ENCODE peak calls at places on chromosomes 1 and 21, in nine cellular contexts. One of them, this sample, is unnamed. For H3K36me3, the result is how much of the 10 kb centered on the place peaks cover.

GRCh38 chr1:87867631-87868030 is 539.0 kb downstream of the LMO4 start:
- DNase-seq in SK-N-SH: no peak
- DNase-seq in MM.1S: no peak
- DNase-seq in uterus: no peak
- DNase-seq in ovary: no peak
- DNase-seq in breast epithelium: no peak
- DNase-seq in pancreas: no peak
- DNase-seq in WERI-Rb-1: no peak
- DNase-seq in GM12878: no peak
- DNase-seq in this sample: no peak

GRCh38 chr1:115744876-115745275 is 23.6 kb downstream of the CASQ2 start:
- DNase-seq in GM12878: no peak
- DNase-seq in WERI-Rb-1: no peak
- DNase-seq in uterus: no peak
- DNase-seq in pancreas: no peak
- DNase-seq in SK-N-SH: no peak
- DNase-seq in MM.1S: no peak
- DNase-seq in ovary: no peak
- DNase-seq in breast epithelium: no peak
- DNase-seq in this sample: no peak

GRCh38 chr1:30650038-30650958 is 73.1 kb downstream of the MATN1 start:
- DNase-seq in MM.1S: no peak
- DNase-seq in ovary: no peak
- DNase-seq in GM12878: no peak
- DNase-seq in uterus: peak
- DNase-seq in SK-N-SH: peak
- DNase-seq in WERI-Rb-1: no peak
- DNase-seq in pancreas: no peak
- DNase-seq in breast epithelium: no peak
- DNase-seq in this sample: no peak

GRCh38 chr1:24015226-24016210 is 35.4 kb upstream of the SRSF10 start:
- DNase-seq in GM12878: no peak
- DNase-seq in breast epithelium: no peak
- DNase-seq in ovary: no peak
- DNase-seq in SK-N-SH: no peak
- DNase-seq in uterus: peak
- DNase-seq in pancreas: no peak
- DNase-seq in MM.1S: no peak
- DNase-seq in WERI-Rb-1: no peak
- DNase-seq in this sample: no peak

GRCh38 chr21:42291751-42292562 is 23.3 kb downstream of the TFF3 start:
- DNase-seq in WERI-Rb-1: no peak
- DNase-seq in SK-N-SH: peak
- DNase-seq in MM.1S: no peak
- DNase-seq in pancreas: no peak
- DNase-seq in breast epithelium: no peak
- DNase-seq in uterus: no peak
- DNase-seq in GM12878: no peak
- DNase-seq in ovary: no peak
- DNase-seq in this sample: no peak

GRCh38 chr21:37811711-37812110 is 104.5 kb downstream of the KCNJ6 start:
- DNase-seq in GM12878: no peak
- DNase-seq in MM.1S: no peak
- DNase-seq in pancreas: no peak
- DNase-seq in ovary: no peak
- DNase-seq in uterus: no peak
- DNase-seq in WERI-Rb-1: no peak
- DNase-seq in SK-N-SH: no peak
- DNase-seq in breast epithelium: no peak
- DNase-seq in this sample: no peak

GRCh38 chr1:232641507-232641906 is 11.6 kb upstream of the SIPA1L2 start:
- DNase-seq in WERI-Rb-1: no peak
- DNase-seq in pancreas: no peak
- DNase-seq in MM.1S: no peak
- DNase-seq in uterus: no peak
- DNase-seq in SK-N-SH: no peak
- DNase-seq in GM12878: no peak
- DNase-seq in breast epithelium: no peak
- DNase-seq in ovary: no peak
- DNase-seq in this sample: no peak

GRCh38 chr1:8169364-8170058 is 143.4 kb upstream of the ERRFI1 start:
- DNase-seq in MM.1S: peak
- DNase-seq in GM12878: peak
- DNase-seq in breast epithelium: no peak
- DNase-seq in WERI-Rb-1: peak
- DNase-seq in ovary: peak
- DNase-seq in pancreas: no peak
- DNase-seq in SK-N-SH: peak
- DNase-seq in uterus: peak
- DNase-seq in this sample: peak

GRCh38 chr1:44503625-44504024 is 98.6 kb downstream of the RNF220 start:
- DNase-seq in SK-N-SH: no peak
- DNase-seq in breast epithelium: no peak
- DNase-seq in uterus: no peak
- DNase-seq in MM.1S: no peak
- DNase-seq in WERI-Rb-1: no peak
- DNase-seq in GM12878: no peak
- DNase-seq in ovary: no peak
- DNase-seq in pancreas: no peak
- DNase-seq in this sample: no peak

GRCh38 chr1:44497422-44498170 is 92.5 kb downstream of the RNF220 start:
- DNase-seq in ovary: no peak
- DNase-seq in pancreas: no peak
- DNase-seq in WERI-Rb-1: no peak
- DNase-seq in MM.1S: no peak
- DNase-seq in GM12878: no peak
- DNase-seq in breast epithelium: no peak
- DNase-seq in SK-N-SH: no peak
- DNase-seq in uterus: no peak
- DNase-seq in this sample: no peak

GRCh38 chr1:44501022-44501910 is 96.2 kb downstream of the RNF220 start:
- DNase-seq in uterus: no peak
- DNase-seq in breast epithelium: no peak
- DNase-seq in SK-N-SH: no peak
- DNase-seq in GM12878: no peak
- DNase-seq in WERI-Rb-1: no peak
- DNase-seq in MM.1S: no peak
- DNase-seq in ovary: no peak
- DNase-seq in pancreas: no peak
- DNase-seq in this sample: no peak

GRCh38 chr1:44499306-44499705 is 94.3 kb downstream of the RNF220 start:
- DNase-seq in MM.1S: no peak
- DNase-seq in WERI-Rb-1: no peak
- DNase-seq in pancreas: no peak
- DNase-seq in SK-N-SH: no peak
- DNase-seq in uterus: no peak
- DNase-seq in breast epithelium: no peak
- DNase-seq in ovary: no peak
- DNase-seq in GM12878: no peak
- DNase-seq in this sample: no peak

DNA sequence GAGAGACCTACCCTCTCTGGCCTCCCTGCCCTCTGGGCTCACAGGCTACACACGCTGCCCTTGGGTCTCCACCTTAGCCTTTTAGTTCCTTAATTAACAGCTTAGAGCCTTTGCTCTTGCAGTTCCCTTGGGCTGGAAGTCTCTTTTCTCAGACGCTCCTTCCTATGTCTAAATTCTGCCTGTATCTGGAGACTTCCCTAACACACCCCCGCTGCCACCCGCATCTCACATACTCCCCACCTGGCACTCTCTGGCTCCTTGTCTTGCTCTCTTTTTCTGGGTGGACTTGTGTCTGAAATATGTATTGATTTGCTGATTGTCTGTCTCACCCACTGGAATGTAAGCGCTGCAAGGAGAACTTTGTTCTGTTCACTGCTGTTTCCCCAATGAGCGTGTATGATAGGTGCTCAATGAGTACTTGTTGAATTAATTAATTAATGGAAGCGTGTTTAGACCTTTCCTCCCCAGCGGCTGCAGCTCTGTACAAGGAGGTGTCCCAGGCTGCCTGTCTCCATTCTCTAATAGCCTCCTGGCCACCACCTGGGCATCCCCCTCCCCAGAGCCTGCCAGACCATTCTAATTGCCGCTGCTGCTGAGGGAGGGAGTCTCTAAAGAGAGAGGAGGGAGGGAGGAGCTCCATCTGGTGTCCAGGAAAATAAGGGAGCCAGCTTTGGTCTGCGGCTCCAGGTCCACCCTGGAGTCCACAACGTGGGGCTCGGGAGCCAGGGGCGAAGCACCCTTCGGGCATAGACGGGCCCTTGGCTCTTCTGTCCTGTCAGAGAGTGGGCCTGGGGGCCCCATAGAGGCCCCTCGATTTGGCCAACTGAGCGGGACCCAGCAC is 95.3 kb downstream of the RNF220 start:
- DNase-seq in pancreas: no peak
- DNase-seq in breast epithelium: no peak
- DNase-seq in uterus: no peak
- DNase-seq in SK-N-SH: peak
- DNase-seq in WERI-Rb-1: peak
- DNase-seq in ovary: no peak
- DNase-seq in MM.1S: no peak
- DNase-seq in GM12878: no peak
- DNase-seq in this sample: no peak
- TF ChIP-seq CTCF in pancreas: no peak
- TF ChIP-seq CTCF in breast epithelium: no peak
- TF ChIP-seq CTCF in uterus: peak
- TF ChIP-seq CTCF in SK-N-SH: peak
- TF ChIP-seq CTCF in WERI-Rb-1: peak
- TF ChIP-seq CTCF in ovary: no peak
- TF ChIP-seq CTCF in MM.1S: no peak
- TF ChIP-seq CTCF in GM12878: no peak
- TF ChIP-seq CTCF in this sample: no peak

DNA sequence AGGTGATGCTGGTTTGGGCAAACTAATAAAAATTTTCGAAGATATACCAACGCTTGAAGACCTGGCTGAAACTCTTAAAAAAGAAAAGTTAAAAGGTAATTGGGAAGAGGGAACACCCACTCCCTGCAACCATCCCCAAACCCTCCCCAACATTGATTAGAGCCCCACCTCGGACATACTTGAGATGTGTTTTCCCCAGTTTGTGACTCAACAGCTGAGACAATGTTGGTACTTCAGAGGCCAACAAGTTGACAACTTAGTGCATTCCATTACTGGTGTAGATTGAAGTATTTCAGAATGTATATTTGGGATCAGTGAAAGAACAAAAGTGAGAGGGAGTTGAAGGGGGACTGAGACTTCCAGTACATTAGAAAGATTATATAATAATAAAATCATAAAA is 5.1 kb downstream of the IFI16 start:
- DNase-seq in uterus: no peak
- DNase-seq in MM.1S: no peak
- DNase-seq in pancreas: no peak
- DNase-seq in breast epithelium: no peak
- DNase-seq in SK-N-SH: no peak
- DNase-seq in GM12878: no peak
- DNase-seq in ovary: no peak
- DNase-seq in WERI-Rb-1: no peak
- DNase-seq in this sample: no peak
- H3K4me3 ChIP-seq in uterus: no peak
- H3K4me3 ChIP-seq in MM.1S: no peak
- H3K4me3 ChIP-seq in pancreas: no peak
- H3K4me3 ChIP-seq in breast epithelium: no peak
- H3K4me3 ChIP-seq in SK-N-SH: no peak
- H3K4me3 ChIP-seq in GM12878: peak
- H3K4me3 ChIP-seq in ovary: no peak
- H3K4me3 ChIP-seq in WERI-Rb-1: no peak
- H3K4me3 ChIP-seq in this sample: peak

GRCh38 chr1:228217551-228218344 is 9.9 kb downstream of the OBSCN start:
- DNase-seq in pancreas: no peak
- DNase-seq in MM.1S: peak
- DNase-seq in SK-N-SH: no peak
- DNase-seq in breast epithelium: no peak
- DNase-seq in ovary: no peak
- DNase-seq in WERI-Rb-1: no peak
- DNase-seq in uterus: no peak
- DNase-seq in GM12878: no peak
- DNase-seq in this sample: no peak

GRCh38 chr1:228216371-228217320 is 8.8 kb downstream of the OBSCN start:
- DNase-seq in pancreas: peak
- DNase-seq in MM.1S: no peak
- DNase-seq in WERI-Rb-1: no peak
- DNase-seq in GM12878: no peak
- DNase-seq in ovary: peak
- DNase-seq in uterus: no peak
- DNase-seq in breast epithelium: no peak
- DNase-seq in SK-N-SH: no peak
- DNase-seq in this sample: no peak

GRCh38 chr1:228219245-228219961 is 11.6 kb downstream of the OBSCN start:
- DNase-seq in MM.1S: no peak
- DNase-seq in WERI-Rb-1: no peak
- DNase-seq in pancreas: no peak
- DNase-seq in GM12878: no peak
- DNase-seq in breast epithelium: no peak
- DNase-seq in uterus: no peak
- DNase-seq in SK-N-SH: no peak
- DNase-seq in ovary: no peak
- DNase-seq in this sample: no peak

GRCh38 chr1:228219962-228220780 is 12.3 kb downstream of the OBSCN start:
- DNase-seq in SK-N-SH: no peak
- DNase-seq in breast epithelium: no peak
- DNase-seq in pancreas: no peak
- DNase-seq in MM.1S: no peak
- DNase-seq in GM12878: no peak
- DNase-seq in WERI-Rb-1: no peak
- DNase-seq in ovary: no peak
- DNase-seq in uterus: no peak
- DNase-seq in this sample: no peak

GRCh38 chr1:228218513-228219244 is 10.8 kb downstream of the OBSCN start:
- DNase-seq in SK-N-SH: no peak
- DNase-seq in breast epithelium: no peak
- DNase-seq in MM.1S: no peak
- DNase-seq in uterus: no peak
- DNase-seq in pancreas: no peak
- DNase-seq in ovary: no peak
- DNase-seq in WERI-Rb-1: no peak
- DNase-seq in GM12878: no peak
- DNase-seq in this sample: no peak
- H3K36me3 ChIP-seq in SK-N-SH: under half
- H3K36me3 ChIP-seq in breast epithelium: under half
- H3K36me3 ChIP-seq in MM.1S: under half
- H3K36me3 ChIP-seq in uterus: under half
- H3K36me3 ChIP-seq in pancreas: under half
- H3K36me3 ChIP-seq in ovary: under half
- H3K36me3 ChIP-seq in WERI-Rb-1: under half
- H3K36me3 ChIP-seq in GM12878: under half
- H3K36me3 ChIP-seq in this sample: under half

GRCh38 chr1:22652881-22653316 is at the start of gene C1QB:
- DNase-seq in uterus: no peak
- DNase-seq in SK-N-SH: no peak
- DNase-seq in pancreas: no peak
- DNase-seq in breast epithelium: no peak
- DNase-seq in MM.1S: no peak
- DNase-seq in GM12878: no peak
- DNase-seq in ovary: no peak
- DNase-seq in WERI-Rb-1: no peak
- DNase-seq in this sample: no peak

GRCh38 chr1:22652457-22652856 is 579 bp upstream of the C1QB start:
- DNase-seq in pancreas: no peak
- DNase-seq in SK-N-SH: no peak
- DNase-seq in MM.1S: no peak
- DNase-seq in ovary: no peak
- DNase-seq in breast epithelium: no peak
- DNase-seq in WERI-Rb-1: no peak
- DNase-seq in uterus: no peak
- DNase-seq in GM12878: no peak
- DNase-seq in this sample: no peak

GRCh38 chr1:22653741-22654140 is 705 bp downstream of the C1QB start:
- DNase-seq in WERI-Rb-1: no peak
- DNase-seq in SK-N-SH: no peak
- DNase-seq in ovary: no peak
- DNase-seq in breast epithelium: no peak
- DNase-seq in GM12878: no peak
- DNase-seq in pancreas: no peak
- DNase-seq in uterus: no peak
- DNase-seq in MM.1S: no peak
- DNase-seq in this sample: no peak

GRCh38 chr1:22658385-22659163 is 5.5 kb downstream of the C1QB start:
- DNase-seq in SK-N-SH: no peak
- DNase-seq in pancreas: no peak
- DNase-seq in breast epithelium: no peak
- DNase-seq in WERI-Rb-1: no peak
- DNase-seq in uterus: no peak
- DNase-seq in ovary: no peak
- DNase-seq in GM12878: no peak
- DNase-seq in MM.1S: no peak
- DNase-seq in this sample: no peak

DNA sequence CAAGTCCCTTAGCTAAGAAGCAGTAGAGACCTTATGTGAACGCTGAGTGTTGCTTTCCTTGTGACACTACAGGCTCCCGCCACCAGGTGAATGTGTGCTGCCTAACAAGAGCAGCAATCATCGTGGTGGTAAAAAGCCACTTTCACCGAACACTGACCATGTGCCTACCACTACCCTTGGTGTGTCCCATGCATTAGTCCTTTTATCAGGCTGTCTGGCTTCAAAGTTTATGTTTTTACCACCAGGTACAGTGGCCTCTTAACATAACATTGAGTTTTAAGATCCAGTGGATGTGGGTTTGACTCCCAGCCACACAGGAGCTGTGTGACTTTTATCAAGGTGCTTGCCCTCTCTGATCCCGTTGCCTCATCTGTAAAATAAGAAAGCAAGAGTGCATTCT is 1.7 kb downstream of the C1QB start:
- DNase-seq in breast epithelium: no peak
- DNase-seq in MM.1S: no peak
- DNase-seq in WERI-Rb-1: no peak
- DNase-seq in SK-N-SH: no peak
- DNase-seq in uterus: no peak
- DNase-seq in ovary: no peak
- DNase-seq in pancreas: no peak
- DNase-seq in GM12878: no peak
- DNase-seq in this sample: no peak
- TF ChIP-seq CTCF in breast epithelium: no peak
- TF ChIP-seq CTCF in MM.1S: no peak
- TF ChIP-seq CTCF in WERI-Rb-1: peak
- TF ChIP-seq CTCF in SK-N-SH: no peak
- TF ChIP-seq CTCF in uterus: no peak
- TF ChIP-seq CTCF in ovary: no peak
- TF ChIP-seq CTCF in pancreas: no peak
- TF ChIP-seq CTCF in GM12878: no peak
- TF ChIP-seq CTCF in this sample: no peak